ENCODE peak calls at places on chromosomes 11 and 22, in six cellular contexts. X is astrocyte, H is Calu3, W is HFF-Myc, E is fibroblast of pulmonary artery, S is coronary artery. V is an unnamed sample.

GRCh38 chr11:96116341-96116740 is 192.4 kb upstream of the MTMR2 start:
- DNase-seq in X (no peak), H (no peak), W (no peak), E (no peak), S (no peak), V (no peak)

GRCh38 chr11:71342951-71343827 is 90.8 kb upstream of the SHANK2 start:
- DNase-seq in X (no peak), H (peak; percentile 76), W (no peak), E (peak; percentile 15), S (no peak), V (no peak)

GRCh38 chr22:47606426-47606825 is 844.0 kb downstream of the TBC1D22A start:
- DNase-seq in X (no peak), H (no peak), W (no peak), E (no peak), S (no peak), V (no peak)

GRCh38 chr11:119192111-119192510 is 6.8 kb downstream of the NHERF4 start:
- DNase-seq in X (no peak), H (no peak), W (no peak), E (peak; percentile 35), S (no peak), V (no peak)

GRCh38 chr11:117874253-117874909 is 2.1 kb downstream of the FXYD6 start:
- DNase-seq in X (no peak), H (no peak), W (no peak), E (no peak), S (peak; percentile 64), V (no peak)

GRCh38 chr22:25332386-25332785 is 112.9 kb downstream of the CRYBB2 start:
- DNase-seq in X (no peak), H (no peak), W (no peak), E (no peak), S (no peak), V (no peak)

GRCh38 chr22:27842236-27842993 is 40.9 kb upstream of the MN1 start:
- DNase-seq in X (no peak), H (no peak), W (no peak), E (no peak), S (peak; percentile 70), V (no peak)

GRCh38 chr22:40739723-40740122 is 60.4 kb downstream of the MCHR1 start:
- DNase-seq in X (no peak), H (no peak), W (no peak), E (no peak), S (no peak), V (no peak)

GRCh38 chr22:27642104-27642800 is 159.3 kb downstream of the MN1 start:
- DNase-seq in X (no peak), H (no peak), W (no peak), E (no peak), S (no peak), V (no peak)

GRCh38 chr11:82267186-82267585 is 466.5 kb downstream of the FAM181B start:
- DNase-seq in X (no peak), H (no peak), W (no peak), E (no peak), S (no peak), V (no peak)

GRCh38 chr11:1896895-1897294 is 5.2 kb upstream of the PRR33 start:
- DNase-seq in X (no peak), H (no peak), W (no peak), E (no peak), S (no peak), V (no peak)

DNA sequence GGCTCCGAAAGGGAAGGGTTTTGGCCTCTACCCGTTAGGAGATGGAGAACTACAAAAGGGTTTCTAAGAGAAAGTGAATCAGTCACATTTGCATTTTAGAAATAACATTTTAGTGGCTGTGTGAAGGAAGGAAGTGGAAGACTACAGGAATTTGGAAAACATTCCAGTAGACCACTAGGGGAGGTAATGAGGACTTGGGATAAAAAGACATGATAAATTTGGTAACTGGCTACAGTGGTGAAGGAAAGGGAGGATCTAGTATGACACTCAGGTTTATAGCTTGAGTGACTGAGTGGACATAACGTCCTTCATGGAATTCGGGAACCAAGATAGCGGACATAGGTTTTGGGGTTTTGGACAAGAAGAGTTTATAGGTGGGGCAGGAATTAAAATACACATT is 7.0 kb upstream of the RRM1 start:
- DNase-seq in X (peak; percentile 39), H (no peak), W (no peak), E (no peak), S (no peak), V (no peak)
- TF ChIP-seq CTCF in X (peak; percentile 38), H (no peak), W (peak; percentile 33), E (peak; percentile 40), S (no peak), V (no peak)

DNA sequence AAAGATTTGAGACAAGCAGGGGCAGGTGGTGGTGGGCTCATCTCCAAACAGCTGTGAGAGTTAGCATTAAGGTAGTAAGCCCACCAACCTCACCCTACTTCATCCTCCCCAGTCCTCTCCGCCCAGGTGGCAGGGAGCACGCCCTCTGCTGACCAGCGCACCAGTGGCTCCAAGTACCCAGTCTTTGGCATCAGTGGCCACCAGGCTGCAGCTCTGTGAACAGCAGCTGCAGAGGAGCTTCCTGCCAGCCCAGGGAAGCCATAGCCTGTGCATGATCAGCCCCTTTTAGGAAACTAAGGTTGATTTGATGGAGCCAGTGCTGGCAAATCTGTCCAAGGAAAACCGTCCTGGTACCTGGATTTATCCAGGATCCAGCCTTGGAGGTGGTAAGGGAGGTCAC is 21.7 kb downstream of the CAVIN3 start:
- DNase-seq in X (no peak), H (peak; percentile 75), W (no peak), E (peak; percentile 44), S (no peak), V (no peak)
- TF ChIP-seq CTCF in X (peak; percentile 30), H (peak; percentile 85), W (peak; percentile 58), E (peak; percentile 76), S (peak; percentile 47), V (peak; percentile 86)

DNA sequence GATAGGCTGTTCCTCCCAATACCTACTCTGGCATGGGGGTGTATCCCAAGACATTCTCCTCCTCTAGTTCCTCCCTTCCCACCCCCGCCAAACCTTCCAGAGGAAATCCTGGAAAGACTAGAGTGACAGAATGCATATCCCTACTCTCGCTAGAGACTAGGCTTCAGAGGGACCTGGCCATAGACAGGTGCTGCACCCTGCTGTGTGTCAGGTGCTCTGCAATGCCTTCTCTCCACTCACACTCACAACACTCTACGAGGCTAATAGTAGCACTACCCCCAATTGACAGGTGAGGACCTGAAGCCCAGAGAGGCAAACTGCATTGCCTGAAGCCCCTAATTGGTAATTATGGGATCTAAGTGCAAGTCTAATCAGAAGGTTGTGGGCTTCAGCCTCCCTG is 46.2 kb upstream of the LMO1 start:
- DNase-seq in X (no peak), H (peak; percentile 26), W (no peak), E (no peak), S (no peak), V (no peak)
- TF ChIP-seq CTCF in X (no peak), H (no peak), W (peak; percentile 5), E (no peak), S (no peak), V (peak; percentile 24)

GRCh38 chr11:59283311-59283710 is 70.6 kb upstream of the MPEG1 start:
- DNase-seq in X (no peak), H (no peak), W (no peak), E (no peak), S (no peak), V (no peak)

GRCh38 chr11:59281177-59281576 is 68.5 kb upstream of the MPEG1 start:
- DNase-seq in X (no peak), H (no peak), W (no peak), E (no peak), S (no peak), V (no peak)

GRCh38 chr11:59283825-59284772 is 71.4 kb upstream of the MPEG1 start:
- DNase-seq in X (peak; percentile 9), H (peak; percentile 50), W (peak; percentile 3), E (peak; percentile 69), S (no peak), V (no peak)

GRCh38 chr11:59285716-59286260 is 72.9 kb upstream of the OR5AN1 start:
- DNase-seq in X (no peak), H (no peak), W (no peak), E (no peak), S (no peak), V (no peak)

DNA sequence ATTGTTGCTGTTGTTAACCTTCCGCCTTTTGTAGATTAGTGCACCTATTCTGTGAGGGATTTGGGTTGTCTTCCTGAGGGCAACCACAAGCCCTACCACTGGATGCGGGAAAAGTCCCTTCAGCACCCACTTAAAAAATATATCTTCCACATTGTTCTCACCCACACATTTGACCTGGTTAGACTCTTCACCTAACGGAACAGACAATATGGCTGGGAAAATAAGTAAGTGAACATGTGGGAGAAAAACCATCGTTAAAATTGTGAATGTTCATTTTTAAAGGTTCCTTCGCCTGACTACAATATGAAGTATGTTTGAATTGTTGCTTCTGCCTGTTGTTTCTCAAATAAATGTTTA is 72.0 kb upstream of the MPEG1 start:
- DNase-seq in X (no peak), H (no peak), W (no peak), E (no peak), S (no peak), V (no peak)
- TF ChIP-seq CTCF in X (no peak), H (no peak), W (no peak), E (no peak), S (no peak), V (no peak)

GRCh38 chr11:2929880-2930704 is 872 bp upstream of the PHLDA2 start:
- DNase-seq in X (no peak), H (peak; percentile 79), W (no peak), E (no peak), S (no peak), V (no peak)
- TF ChIP-seq CTCF in X (peak; percentile 4), H (no peak), W (no peak), E (peak; percentile 39), S (no peak), V (no peak)

GRCh38 chr11:7499046-7499445 is 13.7 kb downstream of the OLFML1 start:
- DNase-seq in X (no peak), H (no peak), W (no peak), E (no peak), S (no peak), V (no peak)

GRCh38 chr11:7501251-7501650 is 12.5 kb upstream of the PPFIBP2 start:
- DNase-seq in X (no peak), H (no peak), W (no peak), E (no peak), S (no peak), V (no peak)

GRCh38 chr11:7495997-7496545 is 10.8 kb downstream of the OLFML1 start:
- DNase-seq in X (no peak), H (no peak), W (no peak), E (no peak), S (no peak), V (no peak)

GRCh38 chr11:7500251-7500650 is 13.5 kb upstream of the PPFIBP2 start:
- DNase-seq in X (no peak), H (no peak), W (no peak), E (no peak), S (no peak), V (no peak)

GRCh38 chr11:7498193-7498592 is 12.9 kb downstream of the OLFML1 start:
- DNase-seq in X (no peak), H (no peak), W (no peak), E (no peak), S (no peak), V (no peak)
- TF ChIP-seq CTCF in X (no peak), H (no peak), W (no peak), E (no peak), S (no peak), V (no peak)

GRCh38 chr11:77115181-77115611 is 12.6 kb downstream of the OMP start:
- DNase-seq in X (no peak), H (no peak), W (no peak), E (no peak), S (no peak), V (no peak)
- TF ChIP-seq CTCF in X (no peak), H (no peak), W (peak; percentile 8), E (peak; percentile 22), S (no peak), V (peak; percentile 14)

V was measured in kidney epithelial cell.